ENCODE peak calls at places on chromosomes 13 and 19, in five cellular contexts. One of them, this sample, is unnamed.

GRCh38 chr19:2207991-2208860 is 27.9 kb downstream of the PLEKHJ1 start:
- DNase-seq in cardiac muscle cell: peak
- DNase-seq in lower leg skin: peak
- DNase-seq in heart right ventricle: peak
- DNase-seq in fibroblast of lung: peak
- DNase-seq in this sample: peak

GRCh38 chr19:33622505-33622808 is 704 bp downstream of the CHST8 start:
- DNase-seq in cardiac muscle cell: peak
- DNase-seq in lower leg skin: no peak
- DNase-seq in heart right ventricle: no peak
- DNase-seq in fibroblast of lung: peak
- DNase-seq in this sample: no peak

GRCh38 chr19:51339313-51339686 is 2.6 kb downstream of the VSIG10L start:
- DNase-seq in cardiac muscle cell: no peak
- DNase-seq in lower leg skin: no peak
- DNase-seq in heart right ventricle: no peak
- DNase-seq in fibroblast of lung: no peak
- DNase-seq in this sample: peak

GRCh38 chr13:36105726-36106125 is 25.5 kb downstream of the DCLK1 start:
- DNase-seq in cardiac muscle cell: no peak
- DNase-seq in lower leg skin: no peak
- DNase-seq in heart right ventricle: no peak
- DNase-seq in fibroblast of lung: no peak
- DNase-seq in this sample: no peak

GRCh38 chr13:84080748-84081530 is 198.7 kb upstream of the SLITRK1 start:
- DNase-seq in cardiac muscle cell: no peak
- DNase-seq in lower leg skin: no peak
- DNase-seq in heart right ventricle: no peak
- DNase-seq in fibroblast of lung: no peak
- DNase-seq in this sample: no peak

GRCh38 chr13:35714588-35714987 is 238.1 kb upstream of the MAB21L1 start:
- DNase-seq in cardiac muscle cell: no peak
- DNase-seq in lower leg skin: no peak
- DNase-seq in heart right ventricle: no peak
- DNase-seq in fibroblast of lung: no peak
- DNase-seq in this sample: no peak

GRCh38 chr13:41259875-41260501 is 3.4 kb downstream of the MTRF1 start:
- DNase-seq in cardiac muscle cell: no peak
- DNase-seq in lower leg skin: no peak
- DNase-seq in heart right ventricle: no peak
- DNase-seq in fibroblast of lung: no peak
- DNase-seq in this sample: no peak

GRCh38 chr19:16584825-16585801 is 12.9 kb upstream of the SLC35E1 start:
- DNase-seq in cardiac muscle cell: no peak
- DNase-seq in lower leg skin: no peak
- DNase-seq in heart right ventricle: no peak
- DNase-seq in fibroblast of lung: no peak
- DNase-seq in this sample: no peak

DNA sequence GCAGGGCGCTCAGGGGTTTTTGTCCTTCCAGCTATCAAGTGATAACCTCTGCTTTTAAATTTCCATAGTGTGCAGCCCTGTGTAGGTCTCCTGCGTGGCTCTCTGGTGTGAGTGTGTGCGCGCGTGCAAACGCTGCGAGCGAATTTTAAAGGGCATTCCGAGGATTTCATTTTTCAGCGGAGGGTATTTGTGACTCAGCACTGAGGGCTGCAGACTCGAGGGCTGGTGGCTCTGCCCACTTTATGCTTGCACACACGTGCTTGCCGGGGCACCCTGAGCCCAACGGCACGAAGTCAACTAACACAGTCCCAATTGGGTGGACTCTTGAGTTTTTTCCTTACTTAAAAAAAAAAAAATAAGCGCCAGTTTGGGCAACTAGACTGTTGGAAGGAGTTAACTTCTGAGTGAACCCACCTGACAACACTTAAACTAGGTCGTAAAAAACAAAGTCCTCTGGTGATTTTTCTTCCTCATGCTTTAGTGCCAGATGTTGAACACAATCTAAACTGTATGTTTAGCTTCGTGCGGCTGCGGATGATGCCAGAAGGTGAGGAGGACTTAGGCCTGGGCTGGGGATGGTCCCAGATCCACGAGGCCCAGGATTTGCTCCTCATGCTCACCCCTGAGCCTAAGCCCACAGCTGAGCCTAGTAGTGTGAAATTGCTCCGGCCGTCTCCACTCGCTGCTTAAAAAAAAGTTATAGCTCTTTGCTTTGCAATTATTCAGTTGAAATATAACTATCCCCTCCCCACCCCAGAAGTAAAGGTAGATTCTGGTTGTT is 2.1 kb downstream of the FGF9 start:
- DNase-seq in cardiac muscle cell: no peak
- DNase-seq in lower leg skin: no peak
- DNase-seq in heart right ventricle: no peak
- DNase-seq in fibroblast of lung: no peak
- DNase-seq in this sample: no peak
- TF ChIP-seq CTCF in cardiac muscle cell: no peak
- TF ChIP-seq CTCF in lower leg skin: no peak
- TF ChIP-seq CTCF in heart right ventricle: no peak
- TF ChIP-seq CTCF in fibroblast of lung: no peak
- TF ChIP-seq CTCF in this sample: no peak

GRCh38 chr13:30804474-30804873 is 69.1 kb downstream of the ALOX5AP start:
- DNase-seq in cardiac muscle cell: no peak
- DNase-seq in lower leg skin: peak
- DNase-seq in heart right ventricle: no peak
- DNase-seq in fibroblast of lung: no peak
- DNase-seq in this sample: no peak
- TF ChIP-seq CTCF in cardiac muscle cell: peak
- TF ChIP-seq CTCF in lower leg skin: no peak
- TF ChIP-seq CTCF in heart right ventricle: no peak
- TF ChIP-seq CTCF in fibroblast of lung: peak
- TF ChIP-seq CTCF in this sample: no peak

GRCh38 chr19:52370341-52370710 is 603 bp downstream of the ZNF880 start:
- DNase-seq in cardiac muscle cell: no peak
- DNase-seq in lower leg skin: no peak
- DNase-seq in heart right ventricle: no peak
- DNase-seq in fibroblast of lung: no peak
- DNase-seq in this sample: no peak

GRCh38 chr19:52366414-52366824 is 3.3 kb upstream of the ZNF880 start:
- DNase-seq in cardiac muscle cell: no peak
- DNase-seq in lower leg skin: no peak
- DNase-seq in heart right ventricle: no peak
- DNase-seq in fibroblast of lung: no peak
- DNase-seq in this sample: no peak

GRCh38 chr19:52369463-52370340 is at the start of gene ZNF880:
- DNase-seq in cardiac muscle cell: peak
- DNase-seq in lower leg skin: peak
- DNase-seq in heart right ventricle: peak
- DNase-seq in fibroblast of lung: peak
- DNase-seq in this sample: peak
- TF ChIP-seq CTCF in cardiac muscle cell: no peak
- TF ChIP-seq CTCF in lower leg skin: no peak
- TF ChIP-seq CTCF in heart right ventricle: no peak
- TF ChIP-seq CTCF in fibroblast of lung: no peak
- TF ChIP-seq CTCF in this sample: no peak

GRCh38 chr19:56071151-56071550 is 49.9 kb downstream of the ZNF787 start:
- DNase-seq in cardiac muscle cell: no peak
- DNase-seq in lower leg skin: no peak
- DNase-seq in heart right ventricle: no peak
- DNase-seq in fibroblast of lung: no peak
- DNase-seq in this sample: no peak
- TF ChIP-seq CTCF in cardiac muscle cell: peak
- TF ChIP-seq CTCF in lower leg skin: no peak
- TF ChIP-seq CTCF in heart right ventricle: no peak
- TF ChIP-seq CTCF in fibroblast of lung: no peak
- TF ChIP-seq CTCF in this sample: peak